ENCODE peak calls at places on chromosomes 11 and 22, in five cellular contexts. W is sciatic nerve, S is aorta, F is naive B cell, L is T-cell. Q is an unnamed sample.

GRCh38 chr11:128200467-128200866 is 386.9 kb downstream of the ETS1 start:
- ATAC-seq in W (no peak), S (no peak), F (no peak), L (no peak), Q (no peak)

GRCh38 chr22:36065462-36065774 is 36.8 kb upstream of the RBFOX2 start:
- ATAC-seq in W (peak; percentile 71), S (peak; percentile 71), F (no peak), L (no peak), Q (no peak)

GRCh38 chr22:22909605-22910271 is 22.1 kb downstream of the IGLL5 start:
- ATAC-seq in W (no peak), S (no peak), F (no peak), L (no peak), Q (no peak)

GRCh38 chr11:30567148-30567547 is 19.0 kb downstream of the MPPED2 start:
- ATAC-seq in W (no peak), S (no peak), F (no peak), L (no peak), Q (no peak)

GRCh38 chr11:62573006-62573591 is 592 bp downstream of the EEF1G start:
- ATAC-seq in W (no peak), S (no peak), F (peak; percentile 25), L (peak; percentile 5), Q (peak; percentile 3)

GRCh38 chr22:39290724-39291161 is 28.7 kb downstream of the RPL3 start:
- ATAC-seq in W (peak; percentile 76), S (peak; percentile 45), F (no peak), L (no peak), Q (no peak)

GRCh38 chr22:23178512-23179254 is 1.6 kb upstream of the BCR start:
- ATAC-seq in W (peak; percentile 75), S (peak; percentile 82), F (peak; percentile 16), L (no peak), Q (peak; percentile 25)

GRCh38 chr11:88327061-88327460 is 10.5 kb downstream of the CTSC start:
- ATAC-seq in W (no peak), S (no peak), F (peak; percentile 16), L (no peak), Q (peak; percentile 88)

GRCh38 chr11:14373941-14374646 is 15.1 kb upstream of the RRAS2 start:
- ATAC-seq in W (peak; percentile 79), S (peak; percentile 81), F (no peak), L (no peak), Q (no peak)

GRCh38 chr22:44975444-44976262 is 34.2 kb downstream of the PHF21B start:
- ATAC-seq in W (peak; percentile 87), S (no peak), F (no peak), L (no peak), Q (peak; percentile 62)

Q was measured in stimulated activated memory B cell treated with anti-CD40 and anti-IgM and Interleukin-4, amounts not matched to agents 10 μg/mL and 1 μg/mL and 100 μg/mL, for 72 hours.